ENCODE peak calls at places on chromosomes 4 and X, in nine cellular contexts. E is NCI-H1105; I is activated T-cell treated with anti-CD3 and anti-CD28 coated beads, Interleukin-2, amount 50 U/mL, for 72 hours; M is psoas muscle; Q is nephron progenitor cell; W is astrocyte; B is esophagus squamous epithelium; H is non-pigmented ciliary epithelial cell; L is Caco-2. R is an unnamed sample.

GRCh38 chrX:2498781-2499302 is 1.9 kb downstream of the DHRSX start:
- DNase-seq in E (no peak), I (no peak), M (no peak), Q (peak), W (peak), B (no peak), H (no peak), L (peak), R (no peak)

GRCh38 chr4:47907247-47907646 is 7.1 kb downstream of the NFXL1 start:
- DNase-seq in E (no peak), I (no peak), M (no peak), Q (no peak), W (no peak), B (no peak), H (no peak), L (no peak), R (no peak)

GRCh38 chr4:186200436-186201409 is 9.4 kb downstream of the CYP4V2 start:
- DNase-seq in E (peak), I (no peak), M (no peak), Q (no peak), W (no peak), B (no peak), H (no peak), L (no peak), R (no peak)

GRCh38 chr4:83581411-83582288 is 45.7 kb downstream of the GPAT3 start:
- DNase-seq in E (no peak), I (no peak), M (no peak), Q (no peak), W (peak), B (no peak), H (no peak), L (no peak), R (no peak)

GRCh38 chrX:97860206-97860605 is 976.5 kb downstream of the RPA4 start:
- DNase-seq in E (no peak), I (no peak), M (no peak), Q (no peak), W (peak), B (no peak), H (peak), L (no peak), R (peak)

GRCh38 chr4:158094413-158095110 is 78.3 kb downstream of the GASK1B start:
- DNase-seq in E (no peak), I (no peak), M (peak), Q (no peak), W (peak), B (no peak), H (no peak), L (peak), R (peak)

GRCh38 chrX:1870421-1870820 is 255.6 kb downstream of the ASMT start:
- DNase-seq in E (no peak), I (no peak), M (no peak), Q (no peak), W (peak), B (no peak), H (no peak), L (no peak), R (no peak)

GRCh38 chr4:75248770-75249467 is 265.3 kb downstream of the RCHY1 start:
- DNase-seq in E (no peak), I (no peak), M (no peak), Q (no peak), W (no peak), B (no peak), H (no peak), L (peak), R (no peak)

GRCh38 chr4:113169368-113169767 is 119.9 kb downstream of the ANK2 start:
- DNase-seq in E (no peak), I (no peak), M (no peak), Q (peak), W (peak), B (no peak), H (no peak), L (peak), R (no peak)

GRCh38 chrX:19673334-19674040 is 158.2 kb upstream of the MAP3K15 start:
- DNase-seq in E (no peak), I (no peak), M (peak), Q (no peak), W (peak), B (no peak), H (peak), L (peak), R (peak)

GRCh38 chr4:109365944-109366343 is 63.5 kb upstream of the COL25A1 start:
- DNase-seq in E (no peak), I (no peak), M (no peak), Q (no peak), W (no peak), B (no peak), H (no peak), L (no peak), R (no peak)

R was measured in AG04450.